ENCODE peak calls at places on chromosomes 7 and 10, in eight cellular contexts. W is astrocyte of the spinal cord; A is H9; R is AG08395; X is stimulated activated CD4-positive, alpha-beta T cell treated with anti-CD3 and anti-CD28 coated beads, Interleukin-2, amount 100 ng/mL, for 24 hours; U is mucosa of descending colon; Y is left colon; N is NCI-H1930. V is an unnamed sample.

GRCh38 chr10:89431977-89432376 is 17.6 kb downstream of the IFIT5 start:
- DNase-seq in R (peak; percentile 22), U (no peak), N (no peak), Y (no peak), X (no peak), A (no peak), W (peak; percentile 81), V (no peak)

GRCh38 chr10:114174462-114175190 is 623 bp upstream of the CCDC186 start:
- DNase-seq in W (peak; percentile 26), U (no peak), N (peak; percentile 36), X (no peak), Y (no peak), R (peak; percentile 15), A (peak; percentile 58), V (peak; percentile 55)

GRCh38 chr10:24953350-24954074 is 1.1 kb upstream of the PRTFDC1 start:
- DNase-seq in W (no peak), Y (no peak), R (peak; percentile 39), A (no peak), X (no peak), N (no peak), U (no peak), V (no peak)

GRCh38 chr7:123557016-123557630 is 495 bp downstream of the NDUFA5 start:
- DNase-seq in N (no peak), X (no peak), U (peak; percentile 8), A (no peak), W (peak; percentile 14), R (peak; percentile 3), Y (no peak), V (no peak)

GRCh38 chr7:123692471-123692877 is 36.8 kb downstream of the LMOD2 start:
- DNase-seq in U (no peak), W (no peak), Y (no peak), X (no peak), N (no peak), R (no peak), A (peak; percentile 91), V (no peak)

GRCh38 chr10:122373713-122374112 is 795 bp upstream of the PLEKHA1 start:
- DNase-seq in A (no peak), N (no peak), R (peak; percentile 17), Y (peak; percentile 28), W (peak; percentile 28), X (no peak), U (peak; percentile 28), V (no peak)

GRCh38 chr10:62817763-62818425 is 1.7 kb upstream of the EGR2 start:
- DNase-seq in A (peak; percentile 89), X (peak; percentile 79), U (peak; percentile 77), Y (peak; percentile 80), W (peak; percentile 66), N (peak; percentile 37), R (peak; percentile 77), V (peak; percentile 48)

GRCh38 chr10:7314068-7314646 is 96.7 kb downstream of the SFMBT2 start:
- DNase-seq in U (no peak), Y (no peak), W (no peak), R (no peak), A (no peak), X (no peak), N (no peak), V (no peak)

GRCh38 chr10:3803884-3804741 is 19.1 kb upstream of the KLF6 start:
- DNase-seq in R (no peak), X (peak; percentile 60), U (no peak), Y (no peak), N (no peak), A (no peak), W (no peak), V (peak; percentile 49)

GRCh38 chr7:35584990-35585389 is 109.9 kb downstream of the HERPUD2 start:
- DNase-seq in Y (no peak), R (no peak), W (peak; percentile 20), A (no peak), N (no peak), X (no peak), U (no peak), V (no peak)

GRCh38 chr10:129483427-129484010 is 16.5 kb downstream of the MGMT start:
- DNase-seq in X (no peak), Y (no peak), U (no peak), R (no peak), W (peak; percentile 5), N (no peak), A (no peak), V (no peak)